ENCODE peak calls at places on chromosomes 7 and 10, in five cellular contexts. A is heart right ventricle, W is SK-N-MC, D is NCI-H1105, R is AG20443. X is an unnamed sample.

GRCh38 chr10:32149257-32149955 is 93.2 kb upstream of the KIF5B start:
- DNase-seq in A (peak; percentile 76), W (no peak), D (no peak), R (peak; percentile 94), X (peak; percentile 93)

GRCh38 chr10:6072215-6072941 is 10.2 kb upstream of the IL2RA start:
- DNase-seq in A (no peak), W (no peak), D (no peak), R (no peak), X (no peak)

GRCh38 chr10:22554481-22555182 is 159.7 kb downstream of the PIP4K2A start:
- DNase-seq in A (peak; percentile 61), W (no peak), D (no peak), R (peak; percentile 78), X (peak; percentile 35)

GRCh38 chr10:92690211-92691041 is 671 bp downstream of the HHEX start:
- DNase-seq in A (peak; percentile 67), W (no peak), D (no peak), R (peak; percentile 55), X (no peak)

GRCh38 chr10:59432207-59432900 is 70.0 kb upstream of the FAM13C start:
- DNase-seq in A (no peak), W (peak; percentile 39), D (no peak), R (no peak), X (peak; percentile 40)

GRCh38 chr7:139328375-139328774 is 12.8 kb upstream of the FMC1 start:
- DNase-seq in A (no peak), W (no peak), D (no peak), R (peak; percentile 83), X (peak; percentile 89)

GRCh38 chr10:82148764-82149163 is 273.8 kb downstream of the NRG3 start:
- DNase-seq in A (no peak), W (no peak), D (no peak), R (no peak), X (no peak)

GRCh38 chr10:16887565-16887964 is 70.3 kb upstream of the RSU1 start:
- DNase-seq in A (no peak), W (no peak), D (no peak), R (no peak), X (peak; percentile 69)

GRCh38 chr7:77199008-77199966 is at the start of gene FGL2:
- DNase-seq in A (peak; percentile 69), W (no peak), D (no peak), R (peak; percentile 83), X (peak; percentile 63)

GRCh38 chr7:5429253-5429856 is 5.7 kb upstream of the TNRC18 start:
- DNase-seq in A (peak; percentile 54), W (no peak), D (no peak), R (no peak), X (no peak)